ENCODE peak calls at places on chromosomes 12 and 14, in seven cellular contexts. One of them, this sample, is unnamed.
A peak's percentile ranks its signal among the peaks of the same experiment; 100 is the strongest.

GRCh38 chr12:119154435-119154818 is 24.3 kb upstream of the HSPB8 start:
- DNase-seq in mesenchymal stem cell: peak; percentile 33
- DNase-seq in neuronal stem cell: peak; percentile 56
- DNase-seq in IMR-90: no peak
- DNase-seq in trophoblast cell: peak; percentile 47
- DNase-seq in H1: peak; percentile 77
- DNase-seq in H9: peak; percentile 97
- DNase-seq in this sample: peak; percentile 97

GRCh38 chr12:101485015-101485414 is 9.9 kb downstream of the SPIC start:
- DNase-seq in trophoblast cell: no peak
- DNase-seq in neuronal stem cell: no peak
- DNase-seq in mesenchymal stem cell: no peak
- DNase-seq in H9: no peak
- DNase-seq in H1: no peak
- DNase-seq in IMR-90: no peak
- DNase-seq in this sample: no peak

GRCh38 chr12:100987552-100988277 is 193.1 kb downstream of the ANO4 start:
- DNase-seq in H9: peak; percentile 77
- DNase-seq in IMR-90: peak; percentile 70
- DNase-seq in trophoblast cell: peak; percentile 37
- DNase-seq in mesenchymal stem cell: peak; percentile 60
- DNase-seq in H1: no peak
- DNase-seq in neuronal stem cell: peak; percentile 31
- DNase-seq in this sample: peak; percentile 91

GRCh38 chr12:105986779-105987686 is 151.7 kb downstream of the NUAK1 start:
- DNase-seq in mesenchymal stem cell: peak; percentile 92
- DNase-seq in neuronal stem cell: no peak
- DNase-seq in H1: no peak
- DNase-seq in trophoblast cell: peak; percentile 96
- DNase-seq in IMR-90: peak; percentile 95
- DNase-seq in H9: no peak
- DNase-seq in this sample: peak; percentile 46

GRCh38 chr14:92885279-92886061 is 37.5 kb upstream of the CHGA start:
- DNase-seq in H9: no peak
- DNase-seq in H1: no peak
- DNase-seq in neuronal stem cell: no peak
- DNase-seq in trophoblast cell: no peak
- DNase-seq in mesenchymal stem cell: no peak
- DNase-seq in IMR-90: no peak
- DNase-seq in this sample: no peak

GRCh38 chr12:48106574-48107251 is 834 bp upstream of the SENP1 start:
- DNase-seq in H1: no peak
- DNase-seq in H9: no peak
- DNase-seq in mesenchymal stem cell: no peak
- DNase-seq in neuronal stem cell: no peak
- DNase-seq in trophoblast cell: no peak
- DNase-seq in IMR-90: peak; percentile 2
- DNase-seq in this sample: no peak

GRCh38 chr12:116116650-116117424 is 160.7 kb downstream of the MED13L start:
- DNase-seq in neuronal stem cell: no peak
- DNase-seq in H9: no peak
- DNase-seq in IMR-90: no peak
- DNase-seq in mesenchymal stem cell: no peak
- DNase-seq in H1: no peak
- DNase-seq in trophoblast cell: no peak
- DNase-seq in this sample: no peak

GRCh38 chr12:24411948-24412347 is 462.5 kb upstream of the SOX5 start:
- DNase-seq in mesenchymal stem cell: no peak
- DNase-seq in trophoblast cell: no peak
- DNase-seq in neuronal stem cell: no peak
- DNase-seq in IMR-90: no peak
- DNase-seq in H9: no peak
- DNase-seq in H1: no peak
- DNase-seq in this sample: no peak

GRCh38 chr14:61281911-61282310 is 773 bp upstream of the TMEM30B start:
- DNase-seq in neuronal stem cell: no peak
- DNase-seq in trophoblast cell: no peak
- DNase-seq in H1: no peak
- DNase-seq in mesenchymal stem cell: no peak
- DNase-seq in IMR-90: no peak
- DNase-seq in H9: no peak
- DNase-seq in this sample: no peak

GRCh38 chr12:55847033-55847432 is 4.3 kb upstream of the MMP19 start:
- DNase-seq in H1: no peak
- DNase-seq in trophoblast cell: peak; percentile 62
- DNase-seq in IMR-90: peak; percentile 83
- DNase-seq in mesenchymal stem cell: peak; percentile 91
- DNase-seq in H9: no peak
- DNase-seq in neuronal stem cell: no peak
- DNase-seq in this sample: no peak

GRCh38 chr12:58420496-58420895 is 479.1 kb downstream of the ATP23 start:
- DNase-seq in H1: no peak
- DNase-seq in H9: no peak
- DNase-seq in neuronal stem cell: no peak
- DNase-seq in mesenchymal stem cell: no peak
- DNase-seq in IMR-90: no peak
- DNase-seq in trophoblast cell: no peak
- DNase-seq in this sample: no peak

GRCh38 chr12:49874142-49874897 is 29.4 kb downstream of the FAIM2 start:
- DNase-seq in mesenchymal stem cell: no peak
- DNase-seq in H9: no peak
- DNase-seq in neuronal stem cell: no peak
- DNase-seq in trophoblast cell: no peak
- DNase-seq in IMR-90: peak; percentile 21
- DNase-seq in H1: no peak
- DNase-seq in this sample: no peak

GRCh38 chr14:89507926-89508460 is 91.0 kb upstream of the FOXN3 start:
- DNase-seq in H9: no peak
- DNase-seq in trophoblast cell: peak; percentile 37
- DNase-seq in IMR-90: peak; percentile 68
- DNase-seq in neuronal stem cell: no peak
- DNase-seq in H1: no peak
- DNase-seq in mesenchymal stem cell: peak; percentile 40
- DNase-seq in this sample: no peak

GRCh38 chr12:132285991-132286681 is 43.3 kb downstream of the GALNT9 start:
- DNase-seq in IMR-90: peak; percentile 21
- DNase-seq in H1: no peak
- DNase-seq in H9: peak; percentile 66
- DNase-seq in mesenchymal stem cell: no peak
- DNase-seq in trophoblast cell: no peak
- DNase-seq in neuronal stem cell: no peak
- DNase-seq in this sample: peak; percentile 33

GRCh38 chr12:120381752-120382419 is 12.9 kb upstream of the MSI1 start:
- DNase-seq in mesenchymal stem cell: peak; percentile 73
- DNase-seq in H9: no peak
- DNase-seq in H1: no peak
- DNase-seq in IMR-90: peak; percentile 77
- DNase-seq in neuronal stem cell: no peak
- DNase-seq in trophoblast cell: peak; percentile 24
- DNase-seq in this sample: no peak

GRCh38 chr14:94132285-94132887 is 3.0 kb upstream of the IFI27L2 start:
- DNase-seq in H9: peak; percentile 54
- DNase-seq in mesenchymal stem cell: peak; percentile 74
- DNase-seq in IMR-90: peak; percentile 70
- DNase-seq in H1: no peak
- DNase-seq in neuronal stem cell: peak; percentile 71
- DNase-seq in trophoblast cell: peak; percentile 57
- DNase-seq in this sample: peak; percentile 78

GRCh38 chr12:121711925-121712461 is 559 bp upstream of the TMEM120B start:
- DNase-seq in H9: no peak
- DNase-seq in IMR-90: no peak
- DNase-seq in neuronal stem cell: no peak
- DNase-seq in H1: no peak
- DNase-seq in trophoblast cell: peak; percentile 46
- DNase-seq in mesenchymal stem cell: no peak
- DNase-seq in this sample: peak; percentile 72

GRCh38 chr14:104189629-104190335 is 51.4 kb downstream of the KIF26A start:
- DNase-seq in trophoblast cell: no peak
- DNase-seq in mesenchymal stem cell: no peak
- DNase-seq in H1: no peak
- DNase-seq in H9: no peak
- DNase-seq in IMR-90: no peak
- DNase-seq in neuronal stem cell: no peak
- DNase-seq in this sample: no peak

GRCh38 chr14:104188727-104189400 is 50.5 kb downstream of the KIF26A start:
- DNase-seq in mesenchymal stem cell: no peak
- DNase-seq in H1: no peak
- DNase-seq in neuronal stem cell: no peak
- DNase-seq in trophoblast cell: no peak
- DNase-seq in H9: no peak
- DNase-seq in IMR-90: no peak
- DNase-seq in this sample: no peak

GRCh38 chr14:104192146-104192882 is 53.9 kb downstream of the KIF26A start:
- DNase-seq in mesenchymal stem cell: no peak
- DNase-seq in H1: no peak
- DNase-seq in H9: no peak
- DNase-seq in neuronal stem cell: no peak
- DNase-seq in trophoblast cell: no peak
- DNase-seq in IMR-90: no peak
- DNase-seq in this sample: no peak

GRCh38 chr14:104191409-104191997 is 53.1 kb downstream of the KIF26A start:
- DNase-seq in mesenchymal stem cell: no peak
- DNase-seq in neuronal stem cell: no peak
- DNase-seq in H9: no peak
- DNase-seq in H1: no peak
- DNase-seq in trophoblast cell: no peak
- DNase-seq in IMR-90: no peak
- DNase-seq in this sample: no peak

GRCh38 chr14:104190396-104191000 is 52.1 kb downstream of the KIF26A start:
- DNase-seq in mesenchymal stem cell: no peak
- DNase-seq in H9: no peak
- DNase-seq in H1: no peak
- DNase-seq in trophoblast cell: no peak
- DNase-seq in IMR-90: no peak
- DNase-seq in neuronal stem cell: no peak
- DNase-seq in this sample: no peak
- H4K8ac ChIP-seq in mesenchymal stem cell: no peak overlapping the region
- H4K8ac ChIP-seq in H9: no peak overlapping the region
- H4K8ac ChIP-seq in H1: no peak overlapping the region
- H4K8ac ChIP-seq in trophoblast cell: no peak overlapping the region
- H4K8ac ChIP-seq in IMR-90: no peak overlapping the region
- H4K8ac ChIP-seq in neuronal stem cell: no peak overlapping the region
- H4K8ac ChIP-seq in this sample: no peak overlapping the region

GRCh38 chr12:69350002-69350626 is 1.9 kb downstream of the LYZ start:
- DNase-seq in H9: no peak
- DNase-seq in trophoblast cell: no peak
- DNase-seq in H1: no peak
- DNase-seq in IMR-90: no peak
- DNase-seq in mesenchymal stem cell: no peak
- DNase-seq in neuronal stem cell: no peak
- DNase-seq in this sample: no peak

GRCh38 chr12:69345742-69346141 is 2.4 kb upstream of the LYZ start:
- DNase-seq in IMR-90: no peak
- DNase-seq in H1: no peak
- DNase-seq in trophoblast cell: no peak
- DNase-seq in H9: no peak
- DNase-seq in mesenchymal stem cell: no peak
- DNase-seq in neuronal stem cell: no peak
- DNase-seq in this sample: no peak

GRCh38 chr12:69345077-69345476 is 3.1 kb upstream of the LYZ start:
- DNase-seq in neuronal stem cell: no peak
- DNase-seq in H9: no peak
- DNase-seq in H1: no peak
- DNase-seq in trophoblast cell: no peak
- DNase-seq in IMR-90: no peak
- DNase-seq in mesenchymal stem cell: no peak
- DNase-seq in this sample: no peak

GRCh38 chr12:69350777-69351176 is 2.6 kb downstream of the LYZ start:
- DNase-seq in IMR-90: no peak
- DNase-seq in neuronal stem cell: no peak
- DNase-seq in H1: no peak
- DNase-seq in mesenchymal stem cell: no peak
- DNase-seq in trophoblast cell: no peak
- DNase-seq in H9: no peak
- DNase-seq in this sample: no peak

GRCh38 chr12:69348162-69348938 is at the start of gene LYZ:
- DNase-seq in H9: no peak
- DNase-seq in trophoblast cell: no peak
- DNase-seq in H1: no peak
- DNase-seq in neuronal stem cell: no peak
- DNase-seq in mesenchymal stem cell: no peak
- DNase-seq in IMR-90: no peak
- DNase-seq in this sample: no peak
- H3K9ac ChIP-seq in H9: no peak within 1 kb of the TSS
- H3K9ac ChIP-seq in trophoblast cell: no peak within 1 kb of the TSS
- H3K9ac ChIP-seq in H1: no peak within 1 kb of the TSS
- H3K9ac ChIP-seq in neuronal stem cell: no peak within 1 kb of the TSS
- H3K9ac ChIP-seq in mesenchymal stem cell: no peak within 1 kb of the TSS
- H3K9ac ChIP-seq in IMR-90: no peak within 1 kb of the TSS
- H3K9ac ChIP-seq in this sample: no peak within 1 kb of the TSS

GRCh38 chr12:64456119-64456518 is 4.2 kb downstream of the TBK1 start:
- DNase-seq in trophoblast cell: no peak
- DNase-seq in mesenchymal stem cell: no peak
- DNase-seq in IMR-90: no peak
- DNase-seq in H1: no peak
- DNase-seq in H9: no peak
- DNase-seq in neuronal stem cell: no peak
- DNase-seq in this sample: no peak
- H4K8ac ChIP-seq in trophoblast cell: no peak overlapping the region
- H4K8ac ChIP-seq in mesenchymal stem cell: no peak overlapping the region
- H4K8ac ChIP-seq in IMR-90: no peak overlapping the region
- H4K8ac ChIP-seq in H1: no peak overlapping the region
- H4K8ac ChIP-seq in H9: no peak overlapping the region
- H4K8ac ChIP-seq in neuronal stem cell: no peak overlapping the region
- H4K8ac ChIP-seq in this sample: no peak overlapping the region

GRCh38 chr14:59356783-59357182 is 108.4 kb downstream of the GPR135 start:
- DNase-seq in H9: no peak
- DNase-seq in H1: no peak
- DNase-seq in mesenchymal stem cell: no peak
- DNase-seq in neuronal stem cell: no peak
- DNase-seq in trophoblast cell: no peak
- DNase-seq in IMR-90: no peak
- DNase-seq in this sample: no peak

GRCh38 chr14:59359451-59360124 is 105.6 kb downstream of the GPR135 start:
- DNase-seq in trophoblast cell: no peak
- DNase-seq in H9: no peak
- DNase-seq in H1: no peak
- DNase-seq in neuronal stem cell: no peak
- DNase-seq in mesenchymal stem cell: no peak
- DNase-seq in IMR-90: no peak
- DNase-seq in this sample: no peak

GRCh38 chr14:59356298-59356697 is 108.9 kb downstream of the GPR135 start:
- DNase-seq in trophoblast cell: no peak
- DNase-seq in mesenchymal stem cell: no peak
- DNase-seq in IMR-90: no peak
- DNase-seq in neuronal stem cell: no peak
- DNase-seq in H9: no peak
- DNase-seq in H1: no peak
- DNase-seq in this sample: no peak

GRCh38 chr14:59358774-59359173 is 106.4 kb downstream of the GPR135 start:
- DNase-seq in H9: no peak
- DNase-seq in IMR-90: no peak
- DNase-seq in mesenchymal stem cell: no peak
- DNase-seq in trophoblast cell: no peak
- DNase-seq in H1: no peak
- DNase-seq in neuronal stem cell: no peak
- DNase-seq in this sample: no peak

DNA sequence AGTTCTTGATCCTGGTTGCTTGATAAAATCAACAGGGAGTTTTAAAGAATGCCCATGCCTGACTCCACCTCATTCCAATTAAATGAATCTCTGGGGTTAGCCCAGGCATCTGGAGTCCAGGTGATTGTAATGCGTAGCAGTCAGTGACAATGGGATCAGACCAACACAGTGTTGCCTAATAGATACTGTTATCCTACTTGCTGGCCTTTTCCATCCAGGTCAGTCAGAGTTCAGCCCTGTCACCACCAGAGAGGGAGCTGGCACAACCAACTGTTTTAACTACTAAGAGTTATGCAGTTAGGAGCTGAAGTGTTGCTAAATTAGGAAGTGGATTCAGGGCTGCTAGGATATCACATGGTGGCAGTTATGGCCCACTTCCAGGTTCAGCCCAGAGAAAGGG is 107.1 kb downstream of the GPR135 start:
- DNase-seq in IMR-90: peak; percentile 67
- DNase-seq in mesenchymal stem cell: no peak
- DNase-seq in H1: peak; percentile 49
- DNase-seq in neuronal stem cell: no peak
- DNase-seq in H9: peak; percentile 64
- DNase-seq in trophoblast cell: peak; percentile 88
- DNase-seq in this sample: peak; percentile 91
- H3K9ac ChIP-seq in IMR-90: no peak overlapping the region
- H3K9ac ChIP-seq in mesenchymal stem cell: no peak overlapping the region
- H3K9ac ChIP-seq in H1: no peak overlapping the region
- H3K9ac ChIP-seq in neuronal stem cell: no peak overlapping the region
- H3K9ac ChIP-seq in H9: no peak overlapping the region
- H3K9ac ChIP-seq in trophoblast cell: no peak overlapping the region
- H3K9ac ChIP-seq in this sample: no peak overlapping the region